ENCODE peak calls at places on chromosomes 6 and 20, in eight cellular contexts. F is K562, D is psoas muscle, J is HCT116, H is SK-N-SH, W is HepG2, Z is cardiac muscle cell, E is tibial artery. U is an unnamed sample. For H3K4me1, the result is how much of the 10 kb centered on the place peaks cover.

GRCh38 chr6:40542175-40542764 is 44.9 kb downstream of the LRFN2 start:
- DNase-seq in Z (no peak), J (no peak), E (no peak), W (no peak), D (no peak), F (no peak), H (no peak), U (no peak)

GRCh38 chr6:21157186-21157929 is 436.2 kb upstream of the SOX4 start:
- DNase-seq in F (no peak), J (no peak), Z (no peak), E (no peak), H (peak), W (no peak), D (no peak), U (no peak)

GRCh38 chr6:47200536-47201334 is 109.0 kb downstream of the TNFRSF21 start:
- DNase-seq in E (no peak), Z (no peak), D (no peak), F (no peak), J (no peak), H (no peak), W (peak), U (no peak)

GRCh38 chr6:163338671-163339405 is 75.7 kb upstream of the QKI start:
- DNase-seq in D (peak), H (no peak), E (no peak), W (no peak), J (no peak), F (no peak), Z (peak), U (peak)

GRCh38 chr20:1920252-1920651 is 25.0 kb downstream of the SIRPA start:
- DNase-seq in J (no peak), H (no peak), Z (no peak), F (no peak), D (no peak), W (peak), E (no peak), U (no peak)

GRCh38 chr6:44966449-44967091 is 361.6 kb upstream of the RUNX2 start:
- DNase-seq in Z (peak), J (peak), H (no peak), E (no peak), F (peak), D (no peak), W (peak), U (no peak)

GRCh38 chr6:107538856-107539387 is 49.0 kb downstream of the SOBP start:
- DNase-seq in J (no peak), D (no peak), H (no peak), F (no peak), W (no peak), E (no peak), Z (no peak), U (no peak)

GRCh38 chr6:23013776-23014175 is 444.4 kb downstream of the HDGFL1 start:
- DNase-seq in Z (no peak), J (no peak), F (no peak), E (no peak), H (no peak), D (no peak), W (no peak), U (no peak)

GRCh38 chr6:16392010-16392409 is 153.6 kb downstream of the GMPR start:
- DNase-seq in J (no peak), H (no peak), W (no peak), E (no peak), F (no peak), Z (peak), D (no peak), U (no peak)

GRCh38 chr20:54068495-54068894 is 1.9 kb downstream of the BCAS1 start:
- DNase-seq in J (no peak), H (no peak), F (no peak), E (no peak), D (no peak), W (no peak), Z (no peak), U (no peak)

GRCh38 chr20:44336725-44337380 is at the start of gene R3HDML:
- DNase-seq in H (peak), J (no peak), E (no peak), Z (no peak), D (no peak), F (no peak), W (no peak), U (no peak)

GRCh38 chr20:35145141-35145564 is 2.0 kb downstream of the EDEM2 start:
- DNase-seq in Z (peak), F (peak), E (no peak), W (peak), J (peak), H (peak), D (no peak), U (peak)

GRCh38 chr6:48087448-48087847 is 23.5 kb downstream of the PTCHD4 start:
- DNase-seq in E (no peak), F (no peak), W (no peak), D (no peak), J (peak), H (no peak), Z (peak), U (peak)

GRCh38 chr6:7996538-7997225 is 67.5 kb downstream of the BLOC1S5 start:
- DNase-seq in W (peak), H (peak), F (no peak), Z (peak), E (no peak), J (no peak), D (no peak), U (peak)

GRCh38 chr6:69181964-69182363 is 546.9 kb downstream of the ADGRB3 start:
- DNase-seq in W (no peak), Z (no peak), D (no peak), E (no peak), H (no peak), F (no peak), J (no peak), U (no peak)

GRCh38 chr20:33662172-33662571 is at the start of gene C20orf144:
- DNase-seq in F (peak), H (no peak), D (no peak), E (no peak), J (no peak), W (no peak), Z (no peak), U (no peak)

GRCh38 chr20:45592574-45593189 is 13.6 kb upstream of the WFDC8 start:
- DNase-seq in E (no peak), Z (peak), J (peak), D (no peak), H (peak), F (peak), W (peak), U (peak)

GRCh38 chr6:29681811-29682210 is 859 bp upstream of the ZFP57 start:
- DNase-seq in J (no peak), F (no peak), E (no peak), H (no peak), W (no peak), D (no peak), Z (peak), U (no peak)

GRCh38 chr20:38805958-38806854 is 709 bp downstream of the PPP1R16B start:
- DNase-seq in J (no peak), F (peak), Z (no peak), E (no peak), H (peak), W (no peak), D (no peak), U (peak)

GRCh38 chr6:20534906-20535305 is 649 bp downstream of the CDKAL1 start:
- DNase-seq in Z (no peak), D (no peak), F (no peak), H (no peak), J (no peak), W (no peak), E (no peak), U (peak)

GRCh38 chr20:56781108-56781739 is 152.1 kb downstream of the TFAP2C start:
- DNase-seq in F (no peak), Z (peak), E (no peak), J (no peak), W (no peak), H (no peak), D (peak), U (no peak)

GRCh38 chr20:44291754-44292153 is 19.2 kb downstream of the FITM2 start:
- DNase-seq in E (no peak), H (no peak), Z (no peak), F (no peak), D (no peak), J (no peak), W (no peak), U (no peak)

GRCh38 chr20:1700990-1701389 is 43.4 kb upstream of the SIRPG start:
- DNase-seq in F (no peak), Z (no peak), D (no peak), H (no peak), E (no peak), W (no peak), J (no peak), U (no peak)

GRCh38 chr6:72321741-72322140 is 300.1 kb upstream of the KCNQ5 start:
- DNase-seq in H (no peak), D (no peak), J (no peak), F (no peak), Z (no peak), E (no peak), W (no peak), U (no peak)

GRCh38 chr20:2822073-2822472 is 5.9 kb downstream of the TMEM239 start:
- DNase-seq in F (peak), J (no peak), E (no peak), H (no peak), W (no peak), D (no peak), Z (peak), U (peak)

GRCh38 chr6:13677878-13678254 is 33.8 kb downstream of the RANBP9 start:
- DNase-seq in J (no peak), F (no peak), H (no peak), W (peak), Z (no peak), E (no peak), D (no peak), U (no peak)

GRCh38 chr20:6533828-6534388 is 233.6 kb upstream of the BMP2 start:
- DNase-seq in F (no peak), J (no peak), W (no peak), Z (peak), D (no peak), H (no peak), E (no peak), U (no peak)

GRCh38 chr6:30530013-30530412 is 26.3 kb downstream of the GNL1 start:
- DNase-seq in E (no peak), W (peak), Z (no peak), J (no peak), F (no peak), D (no peak), H (no peak), U (no peak)

GRCh38 chr6:111482236-111482958 is 621 bp downstream of the REV3L start:
- DNase-seq in F (peak), W (no peak), Z (peak), J (no peak), E (peak), D (peak), H (peak), U (peak)

DNA sequence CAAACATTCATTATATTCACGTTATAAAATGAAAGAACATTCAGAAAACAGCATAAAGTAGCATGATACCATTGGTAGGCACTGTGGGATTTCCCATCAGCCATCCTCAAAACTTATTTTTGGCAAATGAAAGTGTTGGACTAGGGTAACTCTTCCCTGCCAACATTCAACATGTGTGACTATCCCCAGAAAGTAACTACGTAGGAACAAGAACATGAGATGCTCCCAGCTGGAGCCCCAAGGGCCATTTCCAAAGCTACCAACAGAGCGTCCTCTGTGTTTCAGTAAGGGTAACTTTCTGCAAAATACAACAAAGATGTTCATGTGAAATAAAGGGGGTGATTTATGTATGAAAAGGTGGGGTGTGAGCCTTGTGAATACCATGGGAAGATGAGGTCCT is 28.4 kb upstream of the PTPN1 start:
- DNase-seq in H (no peak), Z (no peak), W (no peak), J (no peak), D (no peak), F (no peak), E (no peak), U (no peak)
- H3K4me1 ChIP-seq in H (under half), Z (under half), W (under half), J (under half), D (under half), F (under half), E (under half), U (under half)

GRCh38 chr20:63453029-63453523 is 19.4 kb downstream of the KCNQ2 start:
- DNase-seq in F (peak), H (peak), Z (peak), J (no peak), W (peak), D (peak), E (no peak), U (peak)
- H3K27ac ChIP-seq in F (no peak), H (peak), Z (no peak), J (no peak), W (no peak), D (no peak), E (no peak), U (no peak)

DNA sequence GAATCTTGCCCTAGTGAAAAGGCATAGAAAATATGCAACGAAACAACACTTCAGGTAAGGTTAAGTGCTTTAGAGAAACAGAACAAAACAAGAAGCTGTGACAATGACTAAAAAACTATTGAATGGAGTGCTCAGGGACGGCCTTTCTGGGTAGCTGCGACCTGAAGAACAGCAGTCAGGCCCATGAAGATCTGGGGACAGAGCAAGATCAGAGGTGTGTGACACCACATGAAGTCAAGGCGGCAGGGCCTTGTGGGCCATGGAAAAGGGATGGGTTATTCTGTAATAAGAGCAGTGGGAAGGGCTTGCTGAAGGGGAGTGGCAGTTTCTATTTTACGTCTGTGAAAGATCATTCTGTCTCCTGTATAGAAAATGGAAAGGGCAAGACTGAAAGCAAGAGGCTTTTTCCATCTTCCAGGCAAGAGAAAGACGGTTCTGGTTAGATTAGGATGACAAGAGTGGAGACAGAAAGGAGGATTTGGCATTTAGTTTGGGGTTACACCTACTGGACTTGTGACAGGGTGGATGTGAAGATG is 5.1 kb downstream of the UBE2V1 start:
- DNase-seq in W (no peak), D (no peak), F (no peak), H (no peak), Z (no peak), E (no peak), J (no peak), U (no peak)
- H3K4me1 ChIP-seq in W (half or more), D (half or more), F (under half), H (under half), Z (under half), E (half or more), J (half or more), U (under half)

GRCh38 chr6:76134651-76135050 is 62.2 kb upstream of the IMPG1 start:
- DNase-seq in E (no peak), Z (no peak), J (no peak), H (no peak), F (no peak), D (no peak), W (no peak), U (no peak)
- H3K27ac ChIP-seq in E (no peak), Z (no peak), J (no peak), H (no peak), F (no peak), D (no peak), W (no peak), U (no peak)

GRCh38 chr6:43464337-43464736 is 9.0 kb upstream of the DLK2 start:
- DNase-seq in E (no peak), Z (no peak), D (no peak), W (no peak), F (no peak), J (no peak), H (no peak), U (no peak)
- H3K4me1 ChIP-seq in E (under half), Z (under half), D (under half), W (under half), F (under half), J (under half), H (under half), U (under half)

DNA sequence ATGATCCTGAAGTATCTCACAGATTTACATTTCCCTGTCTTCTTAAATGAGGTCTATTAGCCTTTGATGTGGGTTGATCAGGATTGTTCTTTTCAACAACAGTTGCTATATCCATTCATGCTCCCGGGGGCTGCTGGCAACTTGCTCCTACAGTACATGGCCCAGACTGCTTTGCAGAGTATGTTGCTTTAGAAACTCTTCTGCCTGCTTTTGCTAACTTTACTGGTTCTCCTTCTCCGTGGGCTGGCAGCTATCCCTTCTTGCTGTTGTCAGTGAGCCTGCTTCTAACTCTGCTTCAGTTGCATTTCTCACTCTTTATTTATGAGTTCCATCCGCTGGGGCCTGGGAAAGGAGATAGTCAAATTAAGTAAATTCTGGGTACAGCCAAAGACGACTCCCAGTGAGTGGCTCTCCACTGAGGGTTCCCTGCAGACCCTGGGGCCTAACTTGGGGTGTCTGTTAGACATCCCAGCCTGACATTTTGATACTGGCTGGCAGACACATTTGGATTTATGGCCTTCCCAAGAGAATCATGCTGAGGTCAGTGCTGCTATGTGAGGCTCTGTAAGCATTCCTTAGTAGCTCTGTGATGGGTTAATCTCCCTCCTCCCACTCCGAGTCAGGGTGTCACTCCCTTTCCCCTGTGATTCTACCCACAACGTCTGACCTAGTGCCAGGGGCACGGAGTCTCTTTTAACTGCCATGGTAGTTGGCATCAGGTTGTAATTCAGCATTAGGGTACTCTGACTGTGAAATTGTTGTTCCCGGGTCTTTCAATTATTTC is 73.6 kb downstream of the SLX4IP start:
- DNase-seq in H (peak), E (peak), Z (peak), F (no peak), J (no peak), D (no peak), W (no peak), U (peak)
- H3K27ac ChIP-seq in H (peak), E (peak), Z (peak), F (peak), J (peak), D (peak), W (no peak), U (no peak)

DNA sequence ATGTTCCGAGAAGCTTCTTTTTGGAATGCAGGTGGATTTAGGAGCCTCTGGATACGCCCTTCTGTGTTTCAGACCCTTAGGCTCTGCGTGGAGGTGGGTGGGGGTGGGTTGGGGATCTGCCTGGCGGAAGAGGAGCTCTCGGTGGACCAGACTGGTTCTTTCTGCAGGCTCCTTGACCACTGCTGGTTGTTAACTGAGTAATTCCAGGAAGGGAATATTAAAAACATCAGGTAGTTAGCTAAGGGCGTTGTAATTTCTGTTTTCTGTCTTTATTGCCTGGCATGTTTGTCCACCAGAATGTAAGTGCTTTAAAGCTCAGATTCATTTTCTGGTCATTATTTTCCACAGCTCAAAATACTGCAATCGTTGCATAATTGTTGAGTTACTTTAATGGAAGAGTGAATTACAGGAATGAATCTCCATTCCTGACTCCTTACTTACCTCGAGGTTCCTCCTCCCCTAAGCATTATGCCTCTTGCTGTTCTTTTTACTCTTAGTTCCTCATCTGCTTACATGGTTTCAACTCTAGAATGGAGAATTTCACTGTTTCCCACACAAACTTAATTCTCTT is 5.8 kb downstream of the CDYL start:
- DNase-seq in H (no peak), W (no peak), F (no peak), E (no peak), J (no peak), D (no peak), Z (no peak), U (no peak)
- H3K4me1 ChIP-seq in H (under half), W (half or more), F (under half), E (under half), J (under half), D (under half), Z (under half), U (under half)

DNA sequence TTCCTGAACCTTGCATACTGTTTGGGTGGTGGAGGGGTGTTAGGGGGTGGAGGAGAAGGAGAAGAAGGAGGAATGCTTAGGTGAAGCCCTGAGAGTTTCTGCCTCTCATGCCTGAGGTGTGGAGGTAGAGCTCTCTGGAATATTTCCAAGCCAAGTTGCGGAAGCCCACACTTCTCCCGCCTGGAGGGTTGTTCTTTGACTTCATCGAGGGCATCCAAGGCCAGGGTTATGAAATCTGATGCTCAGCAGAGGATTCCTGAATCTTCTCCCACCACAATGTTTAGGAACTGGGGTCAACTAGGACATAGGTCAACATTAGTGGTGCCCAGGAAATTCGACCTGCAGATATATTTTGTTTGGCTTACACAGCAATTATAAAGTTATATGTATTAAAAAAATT is 256.9 kb upstream of the ZFP64 start:
- DNase-seq in J (no peak), D (no peak), H (no peak), W (no peak), Z (peak), F (no peak), E (no peak), U (peak)
- H3K27ac ChIP-seq in J (no peak), D (no peak), H (no peak), W (no peak), Z (no peak), F (no peak), E (no peak), U (no peak)

DNA sequence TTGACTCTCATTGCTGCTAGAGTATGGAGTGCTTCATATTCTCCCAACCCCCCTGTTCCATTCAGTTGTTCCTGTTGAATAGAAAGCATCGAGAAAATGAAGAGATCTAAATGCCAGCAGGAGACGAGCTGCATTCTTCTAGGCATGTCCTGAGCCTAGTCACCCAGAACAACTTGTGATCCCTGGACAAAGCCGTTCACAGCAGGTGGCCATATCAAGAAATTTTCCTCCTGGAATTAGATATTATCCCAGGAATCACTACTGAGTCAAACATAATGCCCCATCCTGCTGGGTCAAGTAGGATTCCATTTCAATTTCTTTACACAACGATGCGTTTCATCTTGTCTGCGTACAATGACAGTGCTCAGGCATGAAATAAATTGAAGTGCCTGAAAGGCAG is 626.1 kb upstream of the EPHA7 start:
- DNase-seq in Z (no peak), J (no peak), W (no peak), E (no peak), D (no peak), F (no peak), H (no peak), U (no peak)
- H3K4me1 ChIP-seq in Z (under half), J (under half), W (under half), E (under half), D (under half), F (under half), H (under half), U (under half)